ENCODE peak calls at places on chromosomes 3 and 15, in five cellular contexts. H is aorta, B is NCI-H748 treated with DMSO at 0.1 percent for 48 hours, M is fibroblast of lung, F is colonic mucosa. O is an unnamed sample.

GRCh38 chr3:52404391-52404790 is 40.5 kb downstream of the SEMA3G start:
- DNase-seq in H (peak), B (no peak), M (no peak), F (no peak), O (no peak)

GRCh38 chr3:65961733-65962132 is 77.0 kb downstream of the MAGI1 start:
- DNase-seq in H (no peak), B (no peak), M (peak), F (no peak), O (no peak)

GRCh38 chr3:185631108-185631507 is 45.0 kb downstream of the SENP2 start:
- DNase-seq in H (no peak), B (no peak), M (no peak), F (no peak), O (no peak)

GRCh38 chr15:100341662-100342560 is at the start of gene ADAMTS17:
- DNase-seq in H (peak), B (peak), M (peak), F (peak), O (peak)

GRCh38 chr15:36415643-36416042 is 163.8 kb upstream of the CDIN1 start:
- DNase-seq in H (no peak), B (no peak), M (peak), F (no peak), O (no peak)

GRCh38 chr3:128506721-128507120 is 13.7 kb upstream of the GATA2 start:
- DNase-seq in H (no peak), B (no peak), M (no peak), F (no peak), O (no peak)

GRCh38 chr3:126964261-126964660 is 18.7 kb upstream of the PLXNA1 start:
- DNase-seq in H (peak), B (no peak), M (no peak), F (no peak), O (no peak)

GRCh38 chr15:85500729-85501128 is 120.3 kb downstream of the AKAP13 start:
- DNase-seq in H (no peak), B (no peak), M (peak), F (no peak), O (no peak)

GRCh38 chr15:42392309-42393024 is 33.2 kb downstream of the CAPN3 start:
- DNase-seq in H (no peak), B (no peak), M (no peak), F (peak), O (no peak)

GRCh38 chr15:78540135-78540954 is at the start of gene PSMA4:
- DNase-seq in H (peak), B (peak), M (peak), F (peak), O (peak)

GRCh38 chr3:22977042-22977441 is 226.1 kb upstream of the UBE2E2 start:
- DNase-seq in H (no peak), B (no peak), M (no peak), F (no peak), O (no peak)

GRCh38 chr3:114892880-114893279 is 254.2 kb downstream of the ZBTB20 start:
- DNase-seq in H (no peak), B (no peak), M (no peak), F (no peak), O (no peak)

GRCh38 chr15:32709295-32710033 is 8.3 kb upstream of the GREM1 start:
- DNase-seq in H (no peak), B (no peak), M (no peak), F (no peak), O (no peak)

GRCh38 chr15:31498329-31498728 is 171.7 kb downstream of the KLF13 start:
- DNase-seq in H (no peak), B (no peak), M (no peak), F (no peak), O (no peak)

GRCh38 chr3:196969001-196969659 is 497 bp upstream of the PIGZ start:
- DNase-seq in H (no peak), B (no peak), M (peak), F (no peak), O (no peak)

GRCh38 chr3:71226565-71227281 is 356.8 kb downstream of the FOXP1 start:
- DNase-seq in H (peak), B (no peak), M (peak), F (no peak), O (no peak)

GRCh38 chr3:10695595-10696285 is 120.3 kb upstream of the SLC6A11 start:
- DNase-seq in H (no peak), B (no peak), M (peak), F (no peak), O (no peak)

GRCh38 chr3:149625795-149626194 is 32.0 kb downstream of the WWTR1 start:
- DNase-seq in H (no peak), B (no peak), M (peak), F (no peak), O (no peak)

GRCh38 chr3:115239717-115240116 is 92.6 kb upstream of the ZBTB20 start:
- DNase-seq in H (peak), B (peak), M (peak), F (peak), O (peak)

GRCh38 chr3:38454179-38454883 is 641 bp downstream of the ACVR2B start:
- DNase-seq in H (peak), B (no peak), M (peak), F (peak), O (no peak)

GRCh38 chr3:182007441-182007840 is 295.7 kb downstream of the SOX2 start:
- DNase-seq in H (no peak), B (no peak), M (peak), F (no peak), O (no peak)

GRCh38 chr3:40355410-40355809 is 31.6 kb upstream of the ENTPD3 start:
- DNase-seq in H (no peak), B (no peak), M (no peak), F (no peak), O (no peak)

GRCh38 chr3:41169038-41169437 is 30.3 kb upstream of the CTNNB1 start:
- DNase-seq in H (no peak), B (no peak), M (peak), F (no peak), O (no peak)

GRCh38 chr15:80870893-80871292 is 91.7 kb downstream of the CEMIP start:
- DNase-seq in H (no peak), B (no peak), M (no peak), F (no peak), O (no peak)

GRCh38 chr15:47337106-47337505 is 380.2 kb upstream of the SEMA6D start:
- DNase-seq in H (no peak), B (no peak), M (no peak), F (no peak), O (no peak)

GRCh38 chr3:135905058-135905724 is 60.3 kb upstream of the PPP2R3A start:
- DNase-seq in H (no peak), B (no peak), M (peak), F (no peak), O (no peak)

O was measured in fibroblast of the conjunctiva.